ENCODE peak calls at places on chromosomes 4 and X, in nine cellular contexts. L, Q, H, W, C, Z, E, M and J are unnamed samples.

GRCh38 chrX:86215260-86215659 is 67.0 kb downstream of the DACH2 start:
- DNase-seq in Q (no peak), E (no peak), Z (no peak), C (no peak), W (no peak), M (no peak), L (no peak), H (no peak), J (no peak)

GRCh38 chr4:41384992-41385391 is 128.3 kb downstream of the UCHL1 start:
- DNase-seq in Z (peak; percentile 82), Q (no peak), W (peak; percentile 7), E (no peak), H (no peak), M (no peak), L (peak; percentile 87), C (no peak), J (no peak)

GRCh38 chr4:110629214-110629754 is 6.4 kb upstream of the PITX2 start:
- DNase-seq in M (no peak), L (no peak), W (no peak), Q (no peak), Z (no peak), E (no peak), C (no peak), H (no peak), J (no peak)

GRCh38 chr4:48197643-48198237 is 63.7 kb upstream of the TXK start:
- DNase-seq in M (no peak), E (no peak), C (no peak), H (no peak), W (no peak), Z (no peak), Q (no peak), L (no peak), J (no peak)

GRCh38 chr4:1305781-1306455 is 16.2 kb downstream of the MAEA start:
- DNase-seq in H (no peak), C (no peak), Z (peak; percentile 78), Q (no peak), M (no peak), L (no peak), E (no peak), W (no peak), J (no peak)

GRCh38 chrX:7926501-7926900 is 712 bp downstream of the PNPLA4 start:
- DNase-seq in Q (peak; percentile 0), M (no peak), W (no peak), H (no peak), L (no peak), Z (no peak), E (no peak), C (no peak), J (no peak)

GRCh38 chr4:176052744-176053143 is 12.9 kb upstream of the WDR17 start:
- DNase-seq in Z (no peak), C (no peak), M (no peak), Q (peak; percentile 51), H (no peak), W (no peak), E (no peak), L (no peak), J (no peak)

GRCh38 chrX:140524556-140524955 is 19.7 kb upstream of the SOX3 start:
- DNase-seq in L (no peak), H (no peak), W (no peak), M (no peak), Z (no peak), Q (no peak), E (no peak), C (no peak), J (no peak)

GRCh38 chr4:86118696-86119095 is 241.2 kb downstream of the MAPK10 start:
- DNase-seq in W (no peak), L (no peak), E (no peak), C (no peak), M (no peak), Q (no peak), Z (no peak), H (no peak), J (no peak)

GRCh38 chr4:92210906-92211305 is 92.9 kb upstream of the GRID2 start:
- DNase-seq in Z (no peak), H (no peak), E (no peak), W (no peak), L (no peak), C (no peak), Q (no peak), M (no peak), J (no peak)

GRCh38 chr4:16007471-16008095 is 44.6 kb upstream of the FGFBP2 start:
- DNase-seq in Z (no peak), E (no peak), C (no peak), L (no peak), H (no peak), W (no peak), M (no peak), Q (no peak), J (no peak)

GRCh38 chrX:85993539-85994197 is 53.7 kb downstream of the CHM start:
- DNase-seq in L (no peak), Q (no peak), C (no peak), H (no peak), Z (no peak), E (no peak), M (no peak), W (no peak), J (no peak)

GRCh38 chrX:11215191-11215921 is 77.9 kb upstream of the AMELX start:
- DNase-seq in Q (no peak), M (no peak), E (peak; percentile 31), L (no peak), Z (no peak), H (no peak), C (no peak), W (no peak), J (no peak)

GRCh38 chr4:181420950-181421349 is 822.3 kb upstream of the TENM3 start:
- DNase-seq in M (no peak), Z (no peak), C (no peak), L (no peak), W (no peak), H (no peak), E (no peak), Q (no peak), J (no peak)

GRCh38 chrX:133580630-133581029 is 165.3 kb upstream of the GPC4 start:
- DNase-seq in M (no peak), Z (no peak), L (no peak), Q (no peak), C (no peak), W (no peak), E (no peak), H (no peak), J (no peak)

GRCh38 chrX:38275615-38276014 is 51.7 kb downstream of the RPGR start:
- DNase-seq in L (no peak), E (no peak), W (no peak), Z (no peak), Q (no peak), M (no peak), C (no peak), H (peak; percentile 56), J (no peak)

GRCh38 chr4:4481394-4482000 is 60.4 kb downstream of the STX18 start:
- DNase-seq in H (no peak), Q (no peak), W (no peak), C (no peak), L (no peak), E (no peak), Z (no peak), M (no peak), J (no peak)